ENCODE peak calls at places on chromosomes 1 and 21, in five cellular contexts. U, Q, D, C and I are unnamed samples.

GRCh38 chr1:85734961-85735360 is 26.7 kb upstream of the ZNHIT6 start:
- DNase-seq in U (no peak), Q (no peak), D (no peak), C (no peak), I (no peak)

GRCh38 chr21:46424062-46424591 is 34.6 kb upstream of the DIP2A start:
- DNase-seq in U (no peak), Q (no peak), D (no peak), C (no peak), I (no peak)

GRCh38 chr1:1215266-1215676 is 1.3 kb upstream of the TNFRSF4 start:
- DNase-seq in U (no peak), Q (no peak), D (no peak), C (no peak), I (no peak)

GRCh38 chr1:226425004-226425378 is 17.1 kb upstream of the PARP1 start:
- DNase-seq in U (no peak), Q (no peak), D (no peak), C (no peak), I (no peak)

GRCh38 chr1:149917590-149918144 is at the start of gene SV2A:
- DNase-seq in U (peak; percentile 38), Q (peak; percentile 61), D (peak; percentile 29), C (peak; percentile 66), I (peak; percentile 25)

GRCh38 chr1:162691999-162692575 is 59.8 kb downstream of the DDR2 start:
- DNase-seq in U (no peak), Q (no peak), D (no peak), C (no peak), I (no peak)

GRCh38 chr1:77036560-77036959 is 169.3 kb downstream of the ST6GALNAC5 start:
- DNase-seq in U (no peak), Q (no peak), D (no peak), C (no peak), I (no peak)

GRCh38 chr1:111903148-111903857 is 86.2 kb downstream of the KCND3 start:
- DNase-seq in U (no peak), Q (no peak), D (no peak), C (no peak), I (no peak)

GRCh38 chr1:110668523-110668922 is 6.2 kb downstream of the KCNA3 start:
- DNase-seq in U (no peak), Q (no peak), D (no peak), C (no peak), I (no peak)

GRCh38 chr1:92882817-92883216 is 51.0 kb downstream of the RPL5 start:
- DNase-seq in U (no peak), Q (no peak), D (no peak), C (no peak), I (peak; percentile 59)

GRCh38 chr21:41236361-41236973 is 68.5 kb downstream of the BACE2 start:
- DNase-seq in U (no peak), Q (no peak), D (no peak), C (no peak), I (no peak)

GRCh38 chr1:205805082-205805711 is 7.8 kb downstream of the SLC41A1 start:
- DNase-seq in U (peak; percentile 63), Q (no peak), D (no peak), C (no peak), I (peak; percentile 31)

GRCh38 chr1:201631037-201631436 is 92.1 kb downstream of the NAV1 start:
- DNase-seq in U (no peak), Q (no peak), D (no peak), C (no peak), I (no peak)

GRCh38 chr1:168719306-168720111 is 9.5 kb downstream of the DPT start:
- DNase-seq in U (no peak), Q (no peak), D (no peak), C (no peak), I (no peak)

GRCh38 chr1:192530254-192530653 is 45.3 kb upstream of the RGS1 start:
- DNase-seq in U (no peak), Q (no peak), D (no peak), C (no peak), I (no peak)

GRCh38 chr1:110243581-110243980 is 33.5 kb downstream of the KCNC4 start:
- DNase-seq in U (no peak), Q (no peak), D (no peak), C (no peak), I (peak; percentile 15)

GRCh38 chr21:42174173-42174572 is 44.8 kb upstream of the ABCG1 start:
- DNase-seq in U (peak; percentile 15), Q (no peak), D (peak; percentile 19), C (no peak), I (peak; percentile 23)

GRCh38 chr1:43199093-43199726 is 27.1 kb downstream of the CFAP57 start:
- DNase-seq in U (no peak), Q (no peak), D (no peak), C (no peak), I (no peak)

GRCh38 chr1:36471830-36472641 is 7.9 kb upstream of the MRPS15 start:
- DNase-seq in U (no peak), Q (no peak), D (no peak), C (no peak), I (no peak)

GRCh38 chr1:196034080-196034706 is 574.0 kb downstream of the KCNT2 start:
- DNase-seq in U (no peak), Q (no peak), D (no peak), C (no peak), I (no peak)

GRCh38 chr1:153771841-153772593 is 3.2 kb upstream of the SLC27A3 start:
- DNase-seq in U (no peak), Q (no peak), D (no peak), C (peak; percentile 65), I (no peak)

GRCh38 chr1:186925881-186926676 is 97.3 kb downstream of the PLA2G4A start:
- DNase-seq in U (no peak), Q (no peak), D (no peak), C (no peak), I (no peak)

GRCh38 chr1:43711524-43712386 is 4.4 kb downstream of the ST3GAL3 start:
- DNase-seq in U (no peak), Q (no peak), D (no peak), C (no peak), I (no peak)

GRCh38 chr1:119009300-119009660 is 21.1 kb upstream of the TBX15 start:
- DNase-seq in U (no peak), Q (no peak), D (no peak), C (no peak), I (no peak)

GRCh38 chr1:4149281-4149680 is 249.2 kb upstream of the C1orf174 start:
- DNase-seq in U (no peak), Q (no peak), D (no peak), C (no peak), I (no peak)

GRCh38 chr1:33388989-33389771 is 41.7 kb downstream of the PHC2 start:
- DNase-seq in U (no peak), Q (peak; percentile 29), D (no peak), C (peak; percentile 42), I (no peak)

GRCh38 chr1:59504281-59504680 is 207.4 kb downstream of the FGGY start:
- DNase-seq in U (no peak), Q (no peak), D (no peak), C (no peak), I (no peak)

GRCh38 chr1:54777011-54777410 is 12.7 kb upstream of the PARS2 start:
- DNase-seq in U (no peak), Q (no peak), D (no peak), C (no peak), I (no peak)

GRCh38 chr1:162682013-162682419 is 49.8 kb downstream of the DDR2 start:
- DNase-seq in U (no peak), Q (peak; percentile 33), D (no peak), C (no peak), I (no peak)

GRCh38 chr1:86052948-86053698 is 103.4 kb downstream of the COL24A1 start:
- DNase-seq in U (no peak), Q (no peak), D (no peak), C (no peak), I (no peak)

GRCh38 chr1:89669445-89669844 is 36.5 kb downstream of the LRRC8C start:
- DNase-seq in U (no peak), Q (no peak), D (no peak), C (no peak), I (no peak)

DNA sequence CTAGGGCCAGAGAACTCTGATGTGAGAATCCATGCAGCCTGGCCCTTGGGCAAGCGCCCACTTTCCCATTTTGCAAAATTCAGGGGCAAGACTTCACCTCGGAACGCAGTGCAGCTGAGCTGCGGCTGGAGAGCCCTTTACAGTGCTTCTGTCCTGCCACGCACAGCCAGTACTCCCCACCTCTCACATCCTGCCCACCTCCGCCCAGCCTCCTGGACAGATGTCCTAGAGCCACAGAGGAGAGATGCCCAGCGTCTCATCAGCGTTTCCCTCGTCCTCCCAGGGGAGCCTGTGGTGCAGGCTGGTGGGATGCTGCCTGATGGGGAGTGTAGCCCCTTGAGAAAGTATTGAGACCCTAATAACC is 29.6 kb downstream of the RUNX3 start:
- DNase-seq in U (peak; percentile 5), Q (no peak), D (peak; percentile 17), C (no peak), I (peak; percentile 39)
- TF ChIP-seq POLR2A in U (no peak), Q (no peak), D (no peak), C (no peak), I (no peak)

GRCh38 chr1:91732991-91733390 is 153.0 kb downstream of the TGFBR3 start:
- DNase-seq in U (no peak), Q (peak; percentile 16), D (no peak), C (no peak), I (no peak)

GRCh38 chr1:91729621-91730348 is 156.2 kb downstream of the TGFBR3 start:
- DNase-seq in U (no peak), Q (peak; percentile 15), D (no peak), C (no peak), I (no peak)

GRCh38 chr1:91732291-91732953 is 153.5 kb downstream of the TGFBR3 start:
- DNase-seq in U (peak; percentile 52), Q (peak; percentile 59), D (no peak), C (peak; percentile 57), I (no peak)

GRCh38 chr1:91730781-91731732 is 154.9 kb downstream of the TGFBR3 start:
- DNase-seq in U (peak; percentile 90), Q (peak; percentile 76), D (peak; percentile 75), C (peak; percentile 81), I (no peak)

GRCh38 chr1:91731815-91732214 is 154.1 kb downstream of the TGFBR3 start:
- DNase-seq in U (peak; percentile 50), Q (peak; percentile 25), D (no peak), C (no peak), I (no peak)
- H3K4me1 ChIP-seq in U (peaks cover 17% of the 10 kb centered on the region), Q (peaks cover 26% of the 10 kb centered on the region), D (peaks cover 60% of the 10 kb centered on the region), C (peaks cover 17% of the 10 kb centered on the region), I (peaks cover 3% of the 10 kb centered on the region)

DNA sequence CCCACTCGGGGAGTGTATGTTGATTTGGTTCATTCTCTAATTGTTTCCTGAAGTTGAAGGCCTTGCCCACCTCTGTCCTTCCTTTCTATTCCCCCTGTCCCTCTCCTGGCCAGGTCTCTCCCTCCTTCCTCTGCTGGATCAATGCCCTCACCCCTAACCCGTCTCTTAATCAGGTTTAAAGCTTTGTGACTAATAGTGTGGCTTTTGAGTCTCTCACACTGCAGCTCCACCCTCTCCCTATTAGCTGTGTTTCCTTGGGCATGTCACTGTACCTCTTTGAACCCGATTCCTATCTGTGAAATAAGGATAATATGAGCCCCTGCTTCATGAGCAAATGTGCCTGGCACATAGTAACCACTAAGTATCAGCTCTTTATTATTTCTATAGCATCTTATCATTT is 20.5 kb downstream of the AHDC1 start:
- DNase-seq in U (no peak), Q (no peak), D (no peak), C (no peak), I (no peak)
- H3K4me3 ChIP-seq in U (no peak overlapping the region), Q (no peak overlapping the region), D (no peak overlapping the region), C (no peak overlapping the region), I (no peak overlapping the region)

DNA sequence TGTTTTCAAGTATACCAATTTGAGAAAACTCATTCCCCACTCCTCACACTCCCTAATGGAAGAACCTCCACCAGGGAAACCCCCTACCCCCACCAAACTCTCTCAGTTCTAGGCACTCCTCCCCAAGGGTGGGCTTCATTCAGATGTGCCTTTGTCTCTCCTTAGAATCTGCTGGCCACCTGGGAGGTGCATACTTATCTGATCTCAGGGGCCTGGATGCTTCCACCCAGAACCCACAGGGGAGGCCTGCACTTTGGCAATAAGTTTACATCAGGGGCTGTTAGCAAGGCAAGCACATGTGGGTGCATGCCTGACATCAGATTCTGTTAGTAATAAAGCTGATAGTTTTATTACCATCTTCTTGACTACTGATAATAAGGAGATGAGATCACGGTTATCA is 32.5 kb upstream of the SLAMF9 start:
- DNase-seq in U (no peak), Q (no peak), D (no peak), C (no peak), I (no peak)
- TF ChIP-seq POLR2A in U (no peak), Q (no peak), D (no peak), C (no peak), I (no peak)